ENCODE peak calls at places on chromosomes 1 and 21, in ten cellular contexts. One of them, this sample, is unnamed.
A peak's percentile ranks its signal among the peaks of the same experiment; 100 is the strongest.

GRCh38 chr1:53378061-53378460 is 50.2 kb upstream of the LRP8 start:
- DNase-seq in progenitor cell of endocrine pancreas: no peak
- DNase-seq in activated T-cell treated with anti-CD3 and anti-CD28 coated beads, Interleukin-2, amount 50 U/mL, for 48 hours: peak; percentile 10
- DNase-seq in psoas muscle: no peak
- DNase-seq in upper lobe of right lung: peak; percentile 43
- DNase-seq in lung: no peak
- DNase-seq in NCI-H1694: no peak
- DNase-seq in adipocyte: no peak
- DNase-seq in substantia nigra: no peak
- DNase-seq in keratinocyte: no peak
- DNase-seq in this sample: no peak

GRCh38 chr1:41963636-41964035 is 44.9 kb upstream of the HIVEP3 start:
- DNase-seq in substantia nigra: no peak
- DNase-seq in NCI-H1694: no peak
- DNase-seq in progenitor cell of endocrine pancreas: no peak
- DNase-seq in lung: no peak
- DNase-seq in keratinocyte: no peak
- DNase-seq in psoas muscle: no peak
- DNase-seq in upper lobe of right lung: no peak
- DNase-seq in adipocyte: no peak
- DNase-seq in activated T-cell treated with anti-CD3 and anti-CD28 coated beads, Interleukin-2, amount 50 U/mL, for 48 hours: no peak
- DNase-seq in this sample: no peak

GRCh38 chr21:38404134-38404533 is 94.1 kb downstream of the ERG start:
- DNase-seq in NCI-H1694: no peak
- DNase-seq in psoas muscle: no peak
- DNase-seq in lung: no peak
- DNase-seq in activated T-cell treated with anti-CD3 and anti-CD28 coated beads, Interleukin-2, amount 50 U/mL, for 48 hours: no peak
- DNase-seq in adipocyte: no peak
- DNase-seq in substantia nigra: no peak
- DNase-seq in upper lobe of right lung: no peak
- DNase-seq in keratinocyte: no peak
- DNase-seq in progenitor cell of endocrine pancreas: no peak
- DNase-seq in this sample: no peak

GRCh38 chr1:181126871-181127587 is 38.5 kb downstream of the IER5 start:
- DNase-seq in psoas muscle: no peak
- DNase-seq in keratinocyte: no peak
- DNase-seq in adipocyte: no peak
- DNase-seq in substantia nigra: no peak
- DNase-seq in lung: no peak
- DNase-seq in NCI-H1694: peak; percentile 34
- DNase-seq in upper lobe of right lung: no peak
- DNase-seq in progenitor cell of endocrine pancreas: no peak
- DNase-seq in activated T-cell treated with anti-CD3 and anti-CD28 coated beads, Interleukin-2, amount 50 U/mL, for 48 hours: no peak
- DNase-seq in this sample: no peak

GRCh38 chr1:55640708-55641473 is 425.7 kb upstream of the USP24 start:
- DNase-seq in upper lobe of right lung: no peak
- DNase-seq in activated T-cell treated with anti-CD3 and anti-CD28 coated beads, Interleukin-2, amount 50 U/mL, for 48 hours: peak; percentile 18
- DNase-seq in adipocyte: peak; percentile 81
- DNase-seq in NCI-H1694: no peak
- DNase-seq in keratinocyte: no peak
- DNase-seq in progenitor cell of endocrine pancreas: no peak
- DNase-seq in lung: no peak
- DNase-seq in substantia nigra: no peak
- DNase-seq in psoas muscle: peak; percentile 69
- DNase-seq in this sample: peak; percentile 13

GRCh38 chr21:46393941-46394818 is 64.5 kb upstream of the DIP2A start:
- DNase-seq in substantia nigra: no peak
- DNase-seq in psoas muscle: peak; percentile 23
- DNase-seq in keratinocyte: no peak
- DNase-seq in upper lobe of right lung: no peak
- DNase-seq in adipocyte: no peak
- DNase-seq in progenitor cell of endocrine pancreas: no peak
- DNase-seq in activated T-cell treated with anti-CD3 and anti-CD28 coated beads, Interleukin-2, amount 50 U/mL, for 48 hours: no peak
- DNase-seq in lung: no peak
- DNase-seq in NCI-H1694: peak; percentile 82
- DNase-seq in this sample: no peak

GRCh38 chr1:25520446-25521061 is 22.9 kb upstream of the LDLRAP1 start:
- DNase-seq in upper lobe of right lung: peak; percentile 61
- DNase-seq in lung: peak; percentile 63
- DNase-seq in substantia nigra: no peak
- DNase-seq in psoas muscle: peak; percentile 62
- DNase-seq in progenitor cell of endocrine pancreas: no peak
- DNase-seq in activated T-cell treated with anti-CD3 and anti-CD28 coated beads, Interleukin-2, amount 50 U/mL, for 48 hours: peak; percentile 74
- DNase-seq in adipocyte: peak; percentile 85
- DNase-seq in keratinocyte: no peak
- DNase-seq in NCI-H1694: peak; percentile 47
- DNase-seq in this sample: peak; percentile 70

GRCh38 chr1:62180649-62181048 is 14.0 kb upstream of the L1TD1 start:
- DNase-seq in keratinocyte: no peak
- DNase-seq in activated T-cell treated with anti-CD3 and anti-CD28 coated beads, Interleukin-2, amount 50 U/mL, for 48 hours: no peak
- DNase-seq in upper lobe of right lung: peak; percentile 15
- DNase-seq in NCI-H1694: peak; percentile 17
- DNase-seq in adipocyte: no peak
- DNase-seq in lung: no peak
- DNase-seq in psoas muscle: no peak
- DNase-seq in substantia nigra: no peak
- DNase-seq in progenitor cell of endocrine pancreas: no peak
- DNase-seq in this sample: no peak

GRCh38 chr1:5975133-5975880 is 16.9 kb downstream of the NPHP4 start:
- DNase-seq in substantia nigra: no peak
- DNase-seq in activated T-cell treated with anti-CD3 and anti-CD28 coated beads, Interleukin-2, amount 50 U/mL, for 48 hours: peak; percentile 46
- DNase-seq in lung: no peak
- DNase-seq in adipocyte: peak; percentile 72
- DNase-seq in NCI-H1694: peak; percentile 57
- DNase-seq in upper lobe of right lung: peak; percentile 66
- DNase-seq in psoas muscle: no peak
- DNase-seq in keratinocyte: no peak
- DNase-seq in progenitor cell of endocrine pancreas: peak; percentile 29
- DNase-seq in this sample: peak; percentile 71

GRCh38 chr21:44845418-44846200 is 27.7 kb upstream of the SUMO3 start:
- DNase-seq in adipocyte: peak; percentile 64
- DNase-seq in upper lobe of right lung: peak; percentile 84
- DNase-seq in NCI-H1694: peak; percentile 69
- DNase-seq in activated T-cell treated with anti-CD3 and anti-CD28 coated beads, Interleukin-2, amount 50 U/mL, for 48 hours: peak; percentile 80
- DNase-seq in substantia nigra: no peak
- DNase-seq in progenitor cell of endocrine pancreas: peak; percentile 44
- DNase-seq in lung: peak; percentile 64
- DNase-seq in keratinocyte: no peak
- DNase-seq in psoas muscle: peak; percentile 77
- DNase-seq in this sample: peak; percentile 65

GRCh38 chr1:221871056-221871455 is 129.2 kb upstream of the DUSP10 start:
- DNase-seq in progenitor cell of endocrine pancreas: no peak
- DNase-seq in substantia nigra: no peak
- DNase-seq in psoas muscle: no peak
- DNase-seq in NCI-H1694: no peak
- DNase-seq in lung: no peak
- DNase-seq in adipocyte: no peak
- DNase-seq in keratinocyte: no peak
- DNase-seq in upper lobe of right lung: no peak
- DNase-seq in activated T-cell treated with anti-CD3 and anti-CD28 coated beads, Interleukin-2, amount 50 U/mL, for 48 hours: no peak
- DNase-seq in this sample: no peak

GRCh38 chr1:200739499-200740290 is 1.0 kb downstream of the CAMSAP2 start:
- DNase-seq in progenitor cell of endocrine pancreas: peak; percentile 61
- DNase-seq in substantia nigra: no peak
- DNase-seq in activated T-cell treated with anti-CD3 and anti-CD28 coated beads, Interleukin-2, amount 50 U/mL, for 48 hours: no peak
- DNase-seq in psoas muscle: peak; percentile 84
- DNase-seq in keratinocyte: no peak
- DNase-seq in NCI-H1694: no peak
- DNase-seq in adipocyte: peak; percentile 95
- DNase-seq in lung: peak; percentile 48
- DNase-seq in upper lobe of right lung: peak; percentile 91
- DNase-seq in this sample: no peak

GRCh38 chr21:26116456-26117011 is 54.0 kb downstream of the APP start:
- DNase-seq in substantia nigra: no peak
- DNase-seq in keratinocyte: no peak
- DNase-seq in adipocyte: peak; percentile 79
- DNase-seq in activated T-cell treated with anti-CD3 and anti-CD28 coated beads, Interleukin-2, amount 50 U/mL, for 48 hours: no peak
- DNase-seq in psoas muscle: no peak
- DNase-seq in upper lobe of right lung: no peak
- DNase-seq in lung: no peak
- DNase-seq in NCI-H1694: peak; percentile 38
- DNase-seq in progenitor cell of endocrine pancreas: no peak
- DNase-seq in this sample: no peak

GRCh38 chr1:53899206-53899628 is 5.2 kb downstream of the DIO1 start:
- DNase-seq in upper lobe of right lung: no peak
- DNase-seq in NCI-H1694: no peak
- DNase-seq in adipocyte: no peak
- DNase-seq in keratinocyte: no peak
- DNase-seq in activated T-cell treated with anti-CD3 and anti-CD28 coated beads, Interleukin-2, amount 50 U/mL, for 48 hours: no peak
- DNase-seq in substantia nigra: no peak
- DNase-seq in progenitor cell of endocrine pancreas: no peak
- DNase-seq in psoas muscle: peak; percentile 29
- DNase-seq in lung: no peak
- DNase-seq in this sample: no peak

GRCh38 chr1:171988243-171988642 is 146.9 kb downstream of the DNM3 start:
- DNase-seq in substantia nigra: no peak
- DNase-seq in keratinocyte: no peak
- DNase-seq in activated T-cell treated with anti-CD3 and anti-CD28 coated beads, Interleukin-2, amount 50 U/mL, for 48 hours: no peak
- DNase-seq in upper lobe of right lung: no peak
- DNase-seq in lung: no peak
- DNase-seq in progenitor cell of endocrine pancreas: no peak
- DNase-seq in adipocyte: no peak
- DNase-seq in psoas muscle: no peak
- DNase-seq in NCI-H1694: no peak
- DNase-seq in this sample: no peak